ENCODE peak calls at places on chromosomes 7 and 10, in four cellular contexts. Y is stimulated activated CD8-positive, alpha-beta memory T cell treated with anti-CD3 and anti-CD28 coated beads, Interleukin-2, amount 100 ng/mL, for 48 hours; M is GM23338; I is midbrain. G is an unnamed sample.
A peak's percentile ranks its signal among the peaks of the same experiment; 100 is the strongest.

GRCh38 chr10:85098835-85099521 is 770.6 kb downstream of the CCSER2 start:
- DNase-seq in I (no peak), Y (no peak), M (no peak), G (no peak)

GRCh38 chr7:4268040-4268965 is 413.8 kb upstream of the FOXK1 start:
- DNase-seq in M (no peak), Y (no peak), I (no peak), G (no peak)

GRCh38 chr7:44293561-44294324 is 31.7 kb downstream of the CAMK2B start:
- DNase-seq in I (no peak), M (no peak), Y (no peak), G (no peak)

GRCh38 chr7:44449531-44449930 is 40.9 kb downstream of the NUDCD3 start:
- DNase-seq in Y (no peak), I (no peak), M (no peak), G (no peak)

GRCh38 chr10:29081971-29082699 is 206.7 kb upstream of the LYZL1 start:
- DNase-seq in M (no peak), Y (no peak), I (peak; percentile 60), G (no peak)

GRCh38 chr7:40474790-40475680 is 340.2 kb downstream of the SUGCT start:
- DNase-seq in Y (no peak), I (no peak), M (no peak), G (no peak)

GRCh38 chr7:40571796-40572195 is 437.0 kb downstream of the SUGCT start:
- DNase-seq in M (no peak), Y (no peak), I (no peak), G (no peak)

GRCh38 chr10:45468110-45468509 is 94.1 kb downstream of the ALOX5 start:
- DNase-seq in I (no peak), M (no peak), Y (no peak), G (no peak)

GRCh38 chr7:55977831-55978230 is 13.4 kb downstream of the NIPSNAP2 start:
- DNase-seq in I (no peak), M (no peak), Y (no peak), G (no peak)

GRCh38 chr7:132836746-132837145 is 245.1 kb downstream of the CHCHD3 start:
- DNase-seq in I (no peak), Y (no peak), M (no peak), G (no peak)

GRCh38 chr7:138338361-138338760 is 121.7 kb upstream of the TRIM24 start:
- DNase-seq in Y (no peak), I (no peak), M (no peak), G (no peak)

GRCh38 chr10:49749556-49750491 is 12.3 kb downstream of the OGDHL start:
- DNase-seq in M (no peak), I (no peak), Y (no peak), G (no peak)

GRCh38 chr7:46916581-46916980 is 665.3 kb downstream of the TNS3 start:
- DNase-seq in Y (no peak), M (no peak), I (no peak), G (no peak)

GRCh38 chr7:30142710-30143109 is 7.9 kb downstream of the MTURN start:
- DNase-seq in I (no peak), M (no peak), Y (no peak), G (no peak)

GRCh38 chr10:132867801-132868644 is 74.3 kb downstream of the CFAP46 start:
- DNase-seq in Y (no peak), M (no peak), I (no peak), G (no peak)

GRCh38 chr10:92970301-92971070 is 90.1 kb upstream of the CYP26C1 start:
- DNase-seq in Y (no peak), M (no peak), I (no peak), G (no peak)

GRCh38 chr10:114931072-114931679 is 6.8 kb upstream of the TRUB1 start:
- DNase-seq in Y (no peak), M (no peak), I (no peak), G (no peak)

GRCh38 chr7:116420003-116420402 is 79.5 kb upstream of the CAV2 start:
- DNase-seq in I (no peak), M (no peak), Y (no peak), G (no peak)

GRCh38 chr7:115476666-115477065 is 553.9 kb downstream of the TFEC start:
- DNase-seq in M (peak; percentile 21), I (no peak), Y (no peak), G (no peak)

GRCh38 chr7:75971961-75972763 is 22.2 kb downstream of the TMEM120A start:
- DNase-seq in M (peak; percentile 73), I (no peak), Y (no peak), G (no peak)

GRCh38 chr7:101686030-101686429 is 56.9 kb upstream of the MYL10 start:
- DNase-seq in M (no peak), I (no peak), Y (no peak), G (no peak)

GRCh38 chr7:155303039-155303593 is 5.4 kb downstream of the INSIG1 start:
- DNase-seq in I (no peak), M (no peak), Y (no peak), G (no peak)

GRCh38 chr7:93327006-93327633 is 95.0 kb downstream of the VPS50 start:
- DNase-seq in M (no peak), I (no peak), Y (no peak), G (no peak)

GRCh38 chr10:13990392-13990805 is 340.3 kb downstream of the FRMD4A start:
- DNase-seq in Y (no peak), M (no peak), I (no peak), G (no peak)

GRCh38 chr10:34629120-34629519 is 186.0 kb downstream of the PARD3 start:
- DNase-seq in M (no peak), I (no peak), Y (no peak), G (no peak)

GRCh38 chr10:74121368-74121767 is 29.3 kb downstream of the AP3M1 start:
- DNase-seq in M (no peak), I (no peak), Y (no peak), G (no peak)

GRCh38 chr10:119542357-119542989 is at the start of gene RGS10:
- DNase-seq in I (peak; percentile 28), Y (peak; percentile 81), M (peak; percentile 80), G (peak; percentile 72)

GRCh38 chr10:116690356-116691078 is 51.8 kb downstream of the HSPA12A start:
- DNase-seq in M (peak; percentile 69), I (peak; percentile 57), Y (no peak), G (no peak)

GRCh38 chr10:5543628-5544027 is 18.9 kb downstream of the CALML3 start:
- DNase-seq in Y (no peak), M (no peak), I (no peak), G (no peak)

GRCh38 chr10:97689637-97690036 is 2.6 kb upstream of the AVPI1 start:
- DNase-seq in M (peak; percentile 30), I (no peak), Y (no peak), G (no peak)

GRCh38 chr10:75431180-75432111 is at the start of gene LRMDA:
- DNase-seq in Y (no peak), I (peak; percentile 26), M (peak; percentile 55), G (no peak)

GRCh38 chr10:4834896-4835405 is 8.9 kb downstream of the AKR1E2 start:
- DNase-seq in I (no peak), M (no peak), Y (no peak), G (no peak)

GRCh38 chr10:88293073-88293472 is 290.0 kb downstream of the RNLS start:
- DNase-seq in M (no peak), Y (no peak), I (no peak), G (no peak)

GRCh38 chr7:137932881-137933269 is 69.0 kb downstream of the CREB3L2 start:
- DNase-seq in I (peak; percentile 6), Y (no peak), M (no peak), G (no peak)

GRCh38 chr10:117699436-117700075 is 157.0 kb downstream of the EMX2 start:
- DNase-seq in M (no peak), Y (no peak), I (no peak), G (no peak)

GRCh38 chr7:99129001-99129400 is 14.9 kb downstream of the SMURF1 start:
- DNase-seq in Y (no peak), I (no peak), M (no peak), G (no peak)

G was measured in GM18507.